ENCODE peak calls at places on chromosomes 11 and 22, in ten cellular contexts. X is right cardiac atrium; B is naive thymus-derived CD4-positive, alpha-beta T cell; K is fibroblast of lung; F is right atrium auricular region; D is Peyer's patch; Y is colonic mucosa; R is A549; I is OCI-LY7; J is right lobe of liver. C is an unnamed sample.
A peak's percentile ranks its signal among the peaks of the same experiment; 100 is the strongest.

GRCh38 chr22:19038728-19039447 is 83.3 kb downstream of the DGCR2 start:
- DNase-seq in D (no peak), B (no peak), I (no peak), K (no peak), R (no peak), X (peak; percentile 39), J (peak; percentile 50), F (no peak), Y (no peak), C (no peak)

GRCh38 chr11:14418801-14419417 is 59.9 kb upstream of the RRAS2 start:
- DNase-seq in X (no peak), D (no peak), R (peak; percentile 67), Y (peak; percentile 22), F (no peak), I (peak; percentile 2), J (no peak), B (no peak), K (no peak), C (no peak)

GRCh38 chr11:69402251-69402892 is 79.1 kb upstream of the LINC01488 start:
- DNase-seq in K (no peak), Y (no peak), D (no peak), F (no peak), X (no peak), B (no peak), R (no peak), I (no peak), J (no peak), C (no peak)

GRCh38 chr11:62149986-62150886 is 26.4 kb downstream of the INCENP start:
- DNase-seq in K (no peak), D (no peak), Y (peak; percentile 10), F (no peak), X (no peak), I (no peak), R (no peak), B (no peak), J (no peak), C (no peak)

GRCh38 chr22:24240381-24240780 is 4.5 kb downstream of the GGT5 start:
- DNase-seq in Y (no peak), B (no peak), I (no peak), D (no peak), R (no peak), J (no peak), K (no peak), X (peak; percentile 68), F (no peak), C (peak; percentile 58)

GRCh38 chr11:111148953-111149352 is 96.6 kb upstream of the POU2AF2 start:
- DNase-seq in K (peak; percentile 19), Y (no peak), X (no peak), F (no peak), D (no peak), I (no peak), J (no peak), R (no peak), B (no peak), C (peak; percentile 68)

GRCh38 chr11:46564459-46564858 is 29.4 kb downstream of the AMBRA1 start:
- DNase-seq in I (no peak), F (no peak), J (no peak), Y (no peak), B (no peak), D (no peak), R (no peak), X (no peak), K (peak; percentile 72), C (no peak)

GRCh38 chr11:64553554-64554201 is 37.3 kb upstream of the SLC22A12 start:
- DNase-seq in I (peak; percentile 59), B (peak; percentile 25), F (peak; percentile 68), K (peak; percentile 19), D (peak; percentile 71), R (peak; percentile 43), X (peak; percentile 89), Y (peak; percentile 66), J (peak; percentile 33), C (peak; percentile 70)

GRCh38 chr11:78889698-78890097 is 315.0 kb upstream of the NARS2 start:
- DNase-seq in J (no peak), R (no peak), B (no peak), X (no peak), I (no peak), Y (no peak), K (no peak), F (no peak), D (no peak), C (no peak)

GRCh38 chr11:118980191-118980881 is 8.8 kb downstream of the FOXR1 start:
- DNase-seq in R (no peak), J (no peak), I (no peak), X (peak; percentile 83), K (no peak), F (peak; percentile 67), Y (peak; percentile 33), B (no peak), D (peak; percentile 55), C (peak; percentile 51)

GRCh38 chr11:115528217-115528616 is 24.0 kb upstream of the CADM1 start:
- DNase-seq in J (no peak), K (no peak), I (no peak), F (no peak), R (no peak), B (no peak), Y (no peak), X (peak; percentile 59), D (no peak), C (no peak)

DNA sequence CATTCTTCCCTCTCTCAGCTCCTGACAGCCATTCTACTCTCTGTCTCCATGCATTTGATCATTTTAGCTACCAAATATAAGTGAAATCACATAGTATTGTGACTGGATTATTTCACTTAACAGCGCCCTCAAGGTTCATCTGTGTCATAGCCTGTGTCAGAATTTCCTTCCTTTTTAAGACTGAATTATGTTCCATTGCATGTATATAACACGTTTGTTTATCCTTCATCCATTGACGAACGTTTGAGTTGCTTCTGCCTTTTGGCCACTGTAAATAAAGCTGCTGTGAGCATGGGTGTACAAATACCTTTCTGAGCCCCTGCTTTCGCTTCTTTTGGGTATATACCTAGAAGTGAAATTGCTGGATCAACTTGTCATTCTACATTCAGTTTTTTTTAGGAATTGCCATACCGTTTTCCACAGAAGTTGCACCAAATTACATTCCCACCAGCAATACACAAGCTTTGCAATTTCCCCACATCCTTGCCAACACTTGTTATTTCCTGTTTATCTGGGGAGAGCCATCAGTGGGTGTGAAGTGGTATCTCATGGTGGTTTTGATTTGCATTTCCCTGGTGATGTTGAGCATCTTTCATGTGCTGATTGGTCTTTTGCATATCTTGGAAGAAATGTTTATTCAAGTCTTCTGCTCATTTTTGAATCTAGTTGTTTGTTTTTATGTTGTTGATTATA is 17.5 kb downstream of the GLB1L2 start:
- DNase-seq in I (no peak), B (no peak), X (no peak), F (no peak), D (no peak), R (no peak), J (no peak), Y (no peak), K (no peak), C (no peak)
- H3K27ac ChIP-seq in I (no peak overlapping the region), B (no peak overlapping the region), X (no peak overlapping the region), F (no peak overlapping the region), D (no peak overlapping the region), R (no peak overlapping the region), J (no peak overlapping the region), Y (no peak overlapping the region), K (no peak overlapping the region), C (no peak overlapping the region)

DNA sequence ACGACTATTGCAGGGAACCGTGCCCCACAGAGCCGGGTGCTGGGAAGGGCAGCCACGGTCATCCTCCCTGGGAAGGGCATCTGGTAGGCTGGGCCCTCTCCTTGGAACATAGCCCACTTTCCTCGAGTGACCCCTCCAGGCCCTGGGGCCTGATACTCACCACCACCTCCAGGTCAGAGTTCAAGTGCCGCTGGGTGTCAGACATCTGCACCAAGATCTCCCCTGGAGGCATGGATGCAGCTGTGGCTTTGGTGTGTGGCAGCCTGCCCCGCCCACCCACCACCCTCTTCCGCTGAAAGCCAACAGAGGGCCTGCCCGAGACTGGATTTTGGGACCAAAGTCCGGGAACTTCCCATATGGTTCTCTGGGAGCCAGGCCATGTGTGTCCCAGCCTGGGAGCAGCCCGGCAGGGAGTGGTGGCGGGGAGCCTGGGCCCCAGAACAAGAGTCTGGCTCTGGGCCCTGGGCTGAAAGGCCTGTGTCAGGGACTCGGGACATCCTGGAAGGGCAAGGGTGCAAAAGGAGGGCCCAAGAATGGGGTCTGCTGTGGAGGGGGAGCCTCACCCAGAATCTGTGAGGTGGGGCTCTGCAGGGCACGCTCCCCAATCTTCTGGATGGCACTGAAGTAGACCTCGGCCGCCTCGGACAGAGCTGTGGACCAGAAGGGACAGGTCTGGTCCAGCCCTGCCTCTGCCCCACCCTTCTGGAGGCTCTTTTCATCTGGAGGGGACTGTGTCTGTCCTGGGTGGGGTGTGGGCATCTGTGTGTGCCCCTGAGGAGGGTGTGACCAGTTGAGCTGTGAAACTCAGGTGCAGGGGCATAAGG is 2.6 kb downstream of the BAIAP2L2 start:
- DNase-seq in Y (peak; percentile 92), K (no peak), D (peak; percentile 86), R (peak; percentile 52), F (no peak), I (no peak), J (peak; percentile 85), X (peak; percentile 85), B (no peak), C (no peak)
- H3K27ac ChIP-seq in Y (peak overlapping the region; percentile 84), K (no peak overlapping the region), D (peak overlapping the region; percentile 97), R (peak overlapping the region; percentile 66), F (no peak overlapping the region), I (no peak overlapping the region), J (peak overlapping the region; percentile 55), X (no peak overlapping the region), B (no peak overlapping the region), C (no peak overlapping the region)

GRCh38 chr11:101346591-101346990 is 217.0 kb upstream of the PGR start:
- DNase-seq in J (no peak), F (no peak), R (no peak), Y (no peak), X (no peak), I (no peak), K (no peak), D (no peak), B (no peak), C (no peak)

GRCh38 chr11:101342307-101342706 is 212.7 kb upstream of the PGR start:
- DNase-seq in R (no peak), B (no peak), J (no peak), D (no peak), X (no peak), Y (no peak), F (no peak), I (no peak), K (no peak), C (no peak)

GRCh38 chr11:101336858-101337257 is 207.2 kb upstream of the PGR start:
- DNase-seq in K (no peak), X (no peak), I (no peak), J (no peak), R (no peak), D (no peak), F (no peak), B (no peak), Y (no peak), C (no peak)

GRCh38 chr11:101345891-101346290 is 216.3 kb upstream of the PGR start:
- DNase-seq in X (no peak), K (no peak), D (no peak), J (no peak), I (no peak), F (no peak), Y (no peak), R (no peak), B (no peak), C (no peak)

GRCh38 chr11:101341578-101341977 is 212.0 kb upstream of the PGR start:
- DNase-seq in R (no peak), X (no peak), Y (no peak), K (no peak), J (no peak), B (no peak), F (no peak), D (no peak), I (no peak), C (no peak)
- H3K27ac ChIP-seq in R (no peak overlapping the region), X (no peak overlapping the region), Y (no peak overlapping the region), K (no peak overlapping the region), J (no peak overlapping the region), B (no peak overlapping the region), F (no peak overlapping the region), D (no peak overlapping the region), I (no peak overlapping the region), C (no peak overlapping the region)

GRCh38 chr11:68371176-68372041 is 59.0 kb downstream of the LRP5 start:
- DNase-seq in F (peak; percentile 67), R (no peak), Y (no peak), K (peak; percentile 67), J (no peak), D (no peak), I (peak; percentile 66), X (peak; percentile 77), B (no peak), C (no peak)
- H3K27ac ChIP-seq in F (peak overlapping the region; percentile 93), R (no peak overlapping the region), Y (peak overlapping the region; percentile 32), K (no peak overlapping the region), J (no peak overlapping the region), D (no peak overlapping the region), I (peak overlapping the region; percentile 91), X (peak overlapping the region; percentile 75), B (no peak overlapping the region), C (peak overlapping the region; percentile 73)

C was measured in cardiac muscle cell.